ENCODE peak calls at places on chromosomes 6 and 20, in nine cellular contexts. N, J, X, H, L, W, S, G and A are unnamed samples.

GRCh38 chr6:11648436-11648775 is 110.9 kb downstream of the TMEM170B start:
- DNase-seq in N (no peak), J (no peak), X (no peak), H (no peak), L (no peak), W (no peak), S (no peak), G (no peak), A (no peak)

GRCh38 chr6:73528897-73529296 is 8.1 kb upstream of the EEF1A1 start:
- DNase-seq in N (no peak), J (no peak), X (no peak), H (no peak), L (no peak), W (no peak), S (no peak), G (no peak), A (no peak)

GRCh38 chr20:17749979-17750721 is 50.4 kb downstream of the BANF2 start:
- DNase-seq in N (no peak), J (no peak), X (no peak), H (no peak), L (no peak), W (peak; percentile 69), S (no peak), G (no peak), A (no peak)

GRCh38 chr6:148608211-148608951 is 138.4 kb upstream of the UST start:
- DNase-seq in N (no peak), J (no peak), X (no peak), H (no peak), L (no peak), W (peak; percentile 40), S (peak; percentile 3), G (peak; percentile 22), A (no peak)

GRCh38 chr6:132910759-132911158 is 96.4 kb downstream of the RPS12 start:
- DNase-seq in N (no peak), J (no peak), X (no peak), H (no peak), L (no peak), W (no peak), S (no peak), G (no peak), A (no peak)

GRCh38 chr6:132399376-132400074 is 1.8 kb downstream of the MOXD1 start:
- DNase-seq in N (no peak), J (no peak), X (no peak), H (peak; percentile 37), L (no peak), W (peak; percentile 73), S (no peak), G (no peak), A (no peak)

GRCh38 chr20:10558635-10559187 is 115.1 kb downstream of the JAG1 start:
- DNase-seq in N (peak; percentile 62), J (no peak), X (no peak), H (peak; percentile 75), L (no peak), W (peak; percentile 71), S (no peak), G (no peak), A (no peak)

GRCh38 chr6:148358196-148358785 is 15.7 kb downstream of the SASH1 start:
- DNase-seq in N (no peak), J (no peak), X (no peak), H (no peak), L (no peak), W (peak; percentile 68), S (no peak), G (peak; percentile 21), A (no peak)

GRCh38 chr20:48797275-48797825 is 30.4 kb downstream of the PREX1 start:
- DNase-seq in N (no peak), J (no peak), X (no peak), H (no peak), L (no peak), W (no peak), S (no peak), G (peak; percentile 69), A (no peak)

GRCh38 chr6:5133943-5134342 is 48.8 kb downstream of the PPP1R3G start:
- DNase-seq in N (no peak), J (no peak), X (no peak), H (no peak), L (no peak), W (no peak), S (no peak), G (no peak), A (no peak)

GRCh38 chr20:45044084-45044573 is 56.8 kb downstream of the KCNS1 start:
- DNase-seq in N (peak; percentile 43), J (peak; percentile 24), X (peak; percentile 67), H (peak; percentile 42), L (peak; percentile 80), W (peak; percentile 90), S (peak; percentile 67), G (peak; percentile 84), A (peak; percentile 14)

GRCh38 chr6:2857580-2858337 is 16.1 kb upstream of the SERPINB1 start:
- DNase-seq in N (peak; percentile 78), J (peak; percentile 73), X (peak; percentile 95), H (no peak), L (no peak), W (no peak), S (peak; percentile 82), G (peak; percentile 63), A (no peak)

GRCh38 chr6:112283621-112284020 is 29.3 kb upstream of the LAMA4 start:
- DNase-seq in N (no peak), J (no peak), X (no peak), H (no peak), L (no peak), W (no peak), S (no peak), G (no peak), A (no peak)

GRCh38 chr6:37242429-37243052 is 15.0 kb upstream of the TBC1D22B start:
- DNase-seq in N (no peak), J (no peak), X (no peak), H (peak; percentile 99), L (no peak), W (peak; percentile 97), S (peak; percentile 71), G (no peak), A (no peak)

GRCh38 chr6:133502451-133503259 is 261.5 kb downstream of the EYA4 start:
- DNase-seq in N (no peak), J (no peak), X (no peak), H (peak; percentile 59), L (no peak), W (peak; percentile 90), S (no peak), G (no peak), A (no peak)

GRCh38 chr20:3658019-3658707 is 5.0 kb downstream of the GFRA4 start:
- DNase-seq in N (no peak), J (no peak), X (no peak), H (no peak), L (no peak), W (no peak), S (no peak), G (no peak), A (no peak)

GRCh38 chr6:63352587-63353281 is 33.0 kb upstream of the LGSN start:
- DNase-seq in N (no peak), J (no peak), X (no peak), H (no peak), L (peak; percentile 53), W (peak; percentile 57), S (peak; percentile 52), G (peak; percentile 96), A (no peak)

GRCh38 chr6:130559166-130559565 is 193.3 kb downstream of the TMEM200A start:
- DNase-seq in N (no peak), J (no peak), X (no peak), H (no peak), L (no peak), W (peak; percentile 3), S (no peak), G (no peak), A (no peak)

GRCh38 chr20:38196592-38196991 is 31.5 kb upstream of the TGM2 start:
- DNase-seq in N (no peak), J (no peak), X (peak; percentile 47), H (no peak), L (no peak), W (peak; percentile 83), S (no peak), G (peak; percentile 98), A (no peak)

GRCh38 chr6:449057-449430 is 57.5 kb downstream of the IRF4 start:
- DNase-seq in N (no peak), J (no peak), X (no peak), H (no peak), L (no peak), W (no peak), S (no peak), G (no peak), A (no peak)

GRCh38 chr6:33621396-33622388 is 570 bp downstream of the ITPR3 start:
- DNase-seq in N (peak; percentile 68), J (peak; percentile 58), X (no peak), H (no peak), L (peak; percentile 61), W (peak; percentile 56), S (peak; percentile 63), G (peak; percentile 38), A (no peak)

GRCh38 chr6:28742668-28743270 is 181.0 kb downstream of the TRIM27 start:
- DNase-seq in N (no peak), J (no peak), X (no peak), H (no peak), L (no peak), W (peak; percentile 49), S (no peak), G (peak; percentile 86), A (no peak)

GRCh38 chr20:59015812-59016711 is 3.2 kb upstream of the TUBB1 start:
- DNase-seq in N (no peak), J (no peak), X (no peak), H (no peak), L (no peak), W (no peak), S (no peak), G (no peak), A (no peak)

GRCh38 chr6:168373389-168373788 is 53.8 kb upstream of the DACT2 start:
- DNase-seq in N (no peak), J (no peak), X (no peak), H (no peak), L (no peak), W (no peak), S (no peak), G (no peak), A (no peak)

GRCh38 chr20:20837574-20838021 is 125.2 kb upstream of the RALGAPA2 start:
- DNase-seq in N (peak; percentile 57), J (no peak), X (no peak), H (no peak), L (peak; percentile 40), W (peak; percentile 66), S (peak; percentile 26), G (peak; percentile 76), A (no peak)